ENCODE peak calls at places on chromosomes 1 and 21, in eight cellular contexts. T, W, S, E, V, N, I and R are unnamed samples.
A peak's percentile ranks its signal among the peaks of the same experiment; 100 is the strongest.

GRCh38 chr1:150498342-150498741 is 9.6 kb upstream of the ECM1 start:
- DNase-seq in W (no peak), V (no peak), I (no peak), S (no peak), N (no peak), T (no peak), E (no peak), R (no peak)

GRCh38 chr1:39406533-39407478 is 84.6 kb upstream of the BMP8A start:
- DNase-seq in W (no peak), T (no peak), N (peak; percentile 73), E (no peak), I (peak; percentile 21), S (no peak), V (no peak), R (no peak)

GRCh38 chr21:29330797-29331196 is 32.1 kb downstream of the BACH1 start:
- DNase-seq in V (no peak), E (no peak), S (no peak), W (no peak), I (no peak), T (no peak), N (no peak), R (no peak)

GRCh38 chr1:99496067-99496466 is 149.8 kb upstream of the PALMD start:
- DNase-seq in V (no peak), T (peak; percentile 47), N (no peak), W (no peak), E (no peak), S (no peak), I (no peak), R (peak; percentile 62)

GRCh38 chr1:234973426-234974250 is 155.0 kb downstream of the TOMM20 start:
- DNase-seq in I (no peak), V (no peak), T (no peak), W (no peak), S (no peak), N (no peak), E (no peak), R (no peak)

GRCh38 chr1:2400950-2401649 is 9.5 kb downstream of the RER1 start:
- DNase-seq in V (no peak), T (no peak), S (no peak), N (no peak), I (no peak), W (no peak), E (no peak), R (no peak)

GRCh38 chr1:208154679-208155078 is 89.5 kb downstream of the PLXNA2 start:
- DNase-seq in S (peak; percentile 50), E (no peak), W (no peak), N (no peak), T (peak; percentile 38), I (no peak), V (no peak), R (peak; percentile 46)

GRCh38 chr1:231460614-231461013 is 38.5 kb upstream of the EGLN1 start:
- DNase-seq in V (no peak), T (no peak), N (peak; percentile 15), W (peak; percentile 75), I (no peak), E (no peak), S (no peak), R (no peak)

GRCh38 chr1:225710804-225711203 is 57.9 kb upstream of the ENAH start:
- DNase-seq in I (no peak), W (no peak), T (peak; percentile 95), V (no peak), N (no peak), S (no peak), E (no peak), R (peak; percentile 88)

GRCh38 chr1:18557621-18558465 is 72.8 kb upstream of the PAX7 start:
- DNase-seq in N (no peak), T (peak; percentile 47), S (peak; percentile 39), I (peak; percentile 21), E (no peak), V (no peak), W (no peak), R (peak; percentile 18)

GRCh38 chr1:58358311-58358710 is 188.2 kb downstream of the OMA1 start:
- DNase-seq in I (peak; percentile 12), E (no peak), V (no peak), S (no peak), T (peak; percentile 44), N (no peak), W (no peak), R (peak; percentile 42)

GRCh38 chr1:6026095-6026809 is 19.4 kb upstream of the KCNAB2 start:
- DNase-seq in V (peak; percentile 44), T (peak; percentile 36), W (peak; percentile 96), I (peak; percentile 70), N (no peak), E (peak; percentile 19), S (peak; percentile 86), R (peak; percentile 58)

GRCh38 chr1:85027242-85027983 is 20.9 kb downstream of the MCOLN3 start:
- DNase-seq in S (no peak), T (peak; percentile 27), N (no peak), V (no peak), W (peak; percentile 49), E (peak; percentile 6), I (no peak), R (peak; percentile 14)

GRCh38 chr1:103129255-103129654 is 20.9 kb upstream of the COL11A1 start:
- DNase-seq in W (no peak), E (no peak), N (no peak), I (no peak), S (no peak), T (peak; percentile 7), V (no peak), R (peak; percentile 38)

GRCh38 chr1:83641828-83642443 is 357.0 kb downstream of the TTLL7 start:
- DNase-seq in T (no peak), V (no peak), N (no peak), W (no peak), S (no peak), I (no peak), E (peak; percentile 30), R (no peak)

GRCh38 chr1:181789395-181789794 is 272.1 kb downstream of the ZNF648 start:
- DNase-seq in W (no peak), V (no peak), T (no peak), S (no peak), N (no peak), E (no peak), I (no peak), R (peak; percentile 8)

GRCh38 chr1:162400790-162401189 is 11.1 kb downstream of the SH2D1B start:
- DNase-seq in S (no peak), I (no peak), W (no peak), N (no peak), T (no peak), E (no peak), V (no peak), R (no peak)

GRCh38 chr1:29879217-29879616 is 642.9 kb downstream of the PTPRU start:
- DNase-seq in S (no peak), I (no peak), V (no peak), W (no peak), E (no peak), T (no peak), N (no peak), R (no peak)

GRCh38 chr1:26306290-26307221 is at the start of gene UBXN11:
- DNase-seq in S (peak; percentile 95), T (peak; percentile 95), W (peak; percentile 97), N (peak; percentile 92), I (peak; percentile 96), V (peak; percentile 74), E (peak; percentile 87), R (peak; percentile 98)

GRCh38 chr1:45622891-45623394 is 911 bp downstream of the CCDC17 start:
- DNase-seq in V (no peak), S (no peak), I (no peak), E (no peak), N (no peak), W (no peak), T (no peak), R (no peak)
- H3K4me3 ChIP-seq in V (no peak overlapping the region), S (no peak overlapping the region), I (no peak overlapping the region), E (no peak overlapping the region), N (no peak overlapping the region), W (no peak overlapping the region), T (no peak overlapping the region), R (no peak overlapping the region)

GRCh38 chr1:30928171-30928570 is 19.6 kb upstream of the SDC3 start:
- DNase-seq in E (no peak), I (no peak), V (no peak), W (no peak), T (no peak), N (no peak), S (no peak), R (no peak)
- TF ChIP-seq CTCF in E (no peak), I (no peak), V (no peak), W (no peak), T (no peak), N (no peak), S (no peak), R (no peak)

GRCh38 chr1:66562561-66562960 is 28.6 kb downstream of the SGIP1 start:
- DNase-seq in S (no peak), I (no peak), T (no peak), V (no peak), W (no peak), E (no peak), N (no peak), R (no peak)
- H3K4me3 ChIP-seq in S (no peak overlapping the region), I (no peak overlapping the region), T (no peak overlapping the region), V (no peak overlapping the region), W (no peak overlapping the region), E (peak overlapping the region; percentile 35), N (no peak overlapping the region), R (no peak overlapping the region)

GRCh38 chr1:230105245-230105753 is 38.3 kb downstream of the GALNT2 start:
- DNase-seq in T (no peak), N (no peak), I (peak; percentile 72), V (no peak), E (no peak), S (no peak), W (no peak), R (no peak)

GRCh38 chr1:230103341-230104173 is 36.5 kb downstream of the GALNT2 start:
- DNase-seq in I (no peak), S (no peak), N (no peak), W (no peak), T (no peak), E (no peak), V (no peak), R (no peak)

GRCh38 chr1:230105754-230106625 is 39.0 kb downstream of the GALNT2 start:
- DNase-seq in I (peak; percentile 89), N (no peak), E (no peak), S (peak; percentile 49), W (peak; percentile 74), T (peak; percentile 93), V (no peak), R (peak; percentile 83)

GRCh38 chr1:230102472-230102871 is 35.4 kb downstream of the GALNT2 start:
- DNase-seq in T (no peak), E (no peak), V (no peak), I (no peak), S (no peak), W (no peak), N (no peak), R (no peak)

GRCh38 chr1:230104395-230105244 is 37.6 kb downstream of the GALNT2 start:
- DNase-seq in S (peak; percentile 98), V (peak; percentile 95), E (peak; percentile 95), T (peak; percentile 100), I (peak; percentile 92), W (peak; percentile 88), N (peak; percentile 94), R (peak; percentile 99)
- TF ChIP-seq CTCF in S (no peak), V (no peak), E (no peak), T (peak; percentile 8), I (peak; percentile 36), W (no peak), N (peak; percentile 20), R (no peak)

GRCh38 chr1:1357871-1358432 is 403 bp downstream of the MXRA8 start:
- DNase-seq in S (no peak), E (no peak), W (no peak), T (no peak), V (no peak), N (no peak), I (no peak), R (no peak)
- H3K4me3 ChIP-seq in S (peak overlapping the region; percentile 37), E (peak overlapping the region; percentile 77), W (no peak overlapping the region), T (no peak overlapping the region), V (peak overlapping the region; percentile 55), N (peak overlapping the region; percentile 87), I (peak overlapping the region; percentile 74), R (no peak overlapping the region)